ENCODE peak calls at places on chromosomes 2 and 18, in five cellular contexts. D, P, W, F and G are unnamed samples.

GRCh38 chr2:157438907-157439791 is 4.7 kb downstream of the CYTIP start:
- DNase-seq in D (no peak), P (no peak), W (no peak), F (no peak), G (peak; percentile 33)

GRCh38 chr18:67425724-67426123 is 90.8 kb downstream of the DSEL start:
- DNase-seq in D (no peak), P (no peak), W (no peak), F (no peak), G (no peak)

GRCh38 chr18:24463233-24463775 is 2.9 kb downstream of the HRH4 start:
- DNase-seq in D (no peak), P (no peak), W (no peak), F (no peak), G (no peak)

GRCh38 chr18:79948719-79949411 is 2.6 kb downstream of the SLC66A2 start:
- DNase-seq in D (no peak), P (no peak), W (peak; percentile 51), F (peak; percentile 53), G (no peak)

GRCh38 chr2:232385660-232386489 is 7.3 kb downstream of the ALPP start:
- DNase-seq in D (no peak), P (no peak), W (no peak), F (no peak), G (no peak)

GRCh38 chr18:78638889-78639596 is 340.6 kb upstream of the SALL3 start:
- DNase-seq in D (no peak), P (no peak), W (no peak), F (no peak), G (peak; percentile 3)

GRCh38 chr2:238761802-238762373 is 86.0 kb upstream of the TWIST2 start:
- DNase-seq in D (peak; percentile 24), P (no peak), W (no peak), F (no peak), G (peak; percentile 6)

GRCh38 chr18:6755107-6755506 is 25.6 kb downstream of the ARHGAP28 start:
- DNase-seq in D (no peak), P (no peak), W (no peak), F (no peak), G (no peak)

GRCh38 chr2:10407841-10408648 is 40.1 kb downstream of the ODC1 start:
- DNase-seq in D (no peak), P (peak; percentile 74), W (no peak), F (no peak), G (no peak)

GRCh38 chr2:27184115-27184514 is 27.7 kb upstream of the ATRAID start:
- DNase-seq in D (no peak), P (no peak), W (no peak), F (no peak), G (no peak)

GRCh38 chr2:121161272-121161671 is 123.7 kb downstream of the TFCP2L1 start:
- DNase-seq in D (no peak), P (no peak), W (no peak), F (no peak), G (no peak)

GRCh38 chr2:165494568-165494967 is 25.1 kb downstream of the CSRNP3 start:
- DNase-seq in D (no peak), P (no peak), W (no peak), F (no peak), G (no peak)

GRCh38 chr18:79510731-79511141 is 115.0 kb downstream of the NFATC1 start:
- DNase-seq in D (no peak), P (no peak), W (peak; percentile 39), F (peak; percentile 66), G (no peak)

GRCh38 chr2:240819404-240820013 is 510 bp downstream of the KIF1A start:
- DNase-seq in D (no peak), P (no peak), W (no peak), F (peak; percentile 69), G (no peak)

GRCh38 chr2:58521803-58522602 is 280.9 kb upstream of the FANCL start:
- DNase-seq in D (no peak), P (no peak), W (no peak), F (no peak), G (no peak)

GRCh38 chr2:204896146-204896545 is 350.9 kb downstream of the PARD3B start:
- DNase-seq in D (no peak), P (no peak), W (no peak), F (no peak), G (no peak)

GRCh38 chr2:100381240-100381639 is 36.2 kb downstream of the CHST10 start:
- DNase-seq in D (peak; percentile 84), P (peak; percentile 64), W (peak; percentile 74), F (peak; percentile 79), G (peak; percentile 56)

GRCh38 chr18:54856105-54856504 is 27.8 kb downstream of the RAB27B start:
- DNase-seq in D (no peak), P (no peak), W (no peak), F (no peak), G (no peak)

GRCh38 chr2:180184506-180184905 is 177.4 kb upstream of the CWC22 start:
- DNase-seq in D (no peak), P (no peak), W (no peak), F (no peak), G (no peak)

GRCh38 chr18:23828426-23828825 is 139.2 kb downstream of the LAMA3 start:
- DNase-seq in D (no peak), P (peak; percentile 47), W (no peak), F (no peak), G (no peak)

GRCh38 chr18:43060020-43060419 is 55.5 kb downstream of the RIT2 start:
- DNase-seq in D (no peak), P (no peak), W (no peak), F (no peak), G (no peak)

DNA sequence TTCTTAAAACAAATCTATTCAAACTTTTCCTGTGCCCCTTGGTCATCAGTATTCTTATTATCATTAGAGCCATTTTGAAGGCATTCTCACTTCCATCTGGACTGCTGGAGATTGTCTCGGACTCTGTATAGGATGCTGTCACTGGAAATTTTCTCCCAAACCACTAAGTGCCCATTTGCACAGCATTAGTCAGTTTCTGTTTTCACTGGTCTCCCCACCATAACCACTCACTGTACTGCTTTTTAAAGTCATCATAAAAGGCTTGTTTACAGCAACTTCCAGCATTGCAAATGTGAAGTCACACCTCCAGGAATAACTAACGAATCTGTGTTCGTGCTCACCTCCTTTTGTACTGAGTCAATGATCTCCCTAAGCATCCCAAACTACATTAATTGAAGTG is 150.9 kb upstream of the SERTAD2 start:
- DNase-seq in D (no peak), P (no peak), W (no peak), F (no peak), G (no peak)
- TF ChIP-seq CTCF in D (no peak), P (no peak), W (no peak), F (no peak), G (no peak)

GRCh38 chr2:68359889-68360288 is 5.2 kb upstream of the PLEK start:
- DNase-seq in D (no peak), P (no peak), W (no peak), F (no peak), G (no peak)
- TF ChIP-seq CTCF in D (peak; percentile 51), P (no peak), W (no peak), F (peak; percentile 48), G (no peak)

GRCh38 chr2:36329746-36330145 is 25.8 kb upstream of the CRIM1 start:
- DNase-seq in D (no peak), P (no peak), W (no peak), F (no peak), G (no peak)

GRCh38 chr2:36336321-36336720 is 19.3 kb upstream of the CRIM1 start:
- DNase-seq in D (no peak), P (no peak), W (no peak), F (no peak), G (no peak)

GRCh38 chr2:36335597-36335996 is 20.0 kb upstream of the CRIM1 start:
- DNase-seq in D (no peak), P (no peak), W (no peak), F (no peak), G (no peak)

GRCh38 chr2:36330456-36331395 is 24.9 kb upstream of the CRIM1 start:
- DNase-seq in D (no peak), P (no peak), W (no peak), F (no peak), G (no peak)

GRCh38 chr2:36333350-36334012 is 22.1 kb upstream of the CRIM1 start:
- DNase-seq in D (no peak), P (no peak), W (no peak), F (no peak), G (no peak)
- TF ChIP-seq CTCF in D (no peak), P (peak; percentile 13), W (no peak), F (no peak), G (peak; percentile 32)

GRCh38 chr2:42928692-42929576 is 136.6 kb upstream of the HAAO start:
- DNase-seq in D (peak; percentile 39), P (no peak), W (no peak), F (no peak), G (no peak)
- TF ChIP-seq CTCF in D (peak; percentile 78), P (no peak), W (no peak), F (peak; percentile 73), G (no peak)

GRCh38 chr18:56645415-56646016 is 5.6 kb upstream of the WDR7 start:
- DNase-seq in D (no peak), P (no peak), W (no peak), F (no peak), G (no peak)
- TF ChIP-seq CTCF in D (peak; percentile 72), P (peak; percentile 57), W (peak; percentile 21), F (peak; percentile 67), G (peak; percentile 45)